ENCODE peak calls at places on chromosomes 5 and 9, in six cellular contexts. U is K562, M is GM23338, F is endothelial cell of umbilical vein, L is HCT116, E is H1. D is an unnamed sample.

GRCh38 chr5:75021229-75021628 is 31.1 kb downstream of the GCNT4 start:
- DNase-seq in U (peak; percentile 4), M (no peak), F (no peak), L (no peak), E (no peak), D (no peak)

GRCh38 chr5:135227064-135228022 is 171.7 kb downstream of the MACROH2A1 start:
- DNase-seq in U (no peak), M (no peak), F (no peak), L (no peak), E (no peak), D (no peak)

GRCh38 chr5:137487600-137487999 is 11.5 kb downstream of the SPOCK1 start:
- DNase-seq in U (no peak), M (no peak), F (peak; percentile 87), L (no peak), E (no peak), D (no peak)

GRCh38 chr9:120873512-120873911 is 3.5 kb downstream of the PHF19 start:
- DNase-seq in U (no peak), M (peak; percentile 97), F (no peak), L (peak; percentile 59), E (peak; percentile 95), D (no peak)

GRCh38 chr9:19229725-19230355 is 653 bp upstream of the DENND4C start:
- DNase-seq in U (peak; percentile 70), M (peak; percentile 87), F (peak; percentile 72), L (peak; percentile 36), E (peak; percentile 21), D (no peak)

GRCh38 chr5:51381801-51382507 is 1.3 kb upstream of the ISL1 start:
- DNase-seq in U (no peak), M (no peak), F (peak; percentile 50), L (no peak), E (no peak), D (no peak)

GRCh38 chr5:135134686-135135381 is 100.8 kb upstream of the PITX1 start:
- DNase-seq in U (no peak), M (no peak), F (no peak), L (no peak), E (no peak), D (no peak)

GRCh38 chr9:127778280-127779135 is at the start of gene SH2D3C:
- DNase-seq in U (peak; percentile 37), M (no peak), F (no peak), L (no peak), E (no peak), D (no peak)

GRCh38 chr9:108117775-108118174 is 628.2 kb upstream of the KLF4 start:
- DNase-seq in U (no peak), M (no peak), F (no peak), L (no peak), E (no peak), D (no peak)

GRCh38 chr9:129148463-129149204 is 29.4 kb downstream of the IER5L start:
- DNase-seq in U (no peak), M (no peak), F (no peak), L (no peak), E (no peak), D (no peak)

GRCh38 chr9:4689687-4690104 is 10.3 kb downstream of the CDC37L1 start:
- DNase-seq in U (no peak), M (no peak), F (no peak), L (no peak), E (no peak), D (no peak)

GRCh38 chr9:120372040-120372439 is 207.9 kb downstream of the CDK5RAP2 start:
- DNase-seq in U (no peak), M (no peak), F (no peak), L (no peak), E (no peak), D (no peak)

GRCh38 chr5:90182726-90183125 is 226.8 kb downstream of the CETN3 start:
- DNase-seq in U (no peak), M (no peak), F (no peak), L (no peak), E (no peak), D (no peak)

GRCh38 chr9:131500939-131501541 is 1.7 kb upstream of the POMT1 start:
- DNase-seq in U (peak; percentile 15), M (no peak), F (peak; percentile 8), L (no peak), E (no peak), D (no peak)

GRCh38 chr9:131502781-131503625 is at the start of gene POMT1:
- DNase-seq in U (peak; percentile 93), M (peak; percentile 92), F (peak; percentile 86), L (peak; percentile 18), E (peak; percentile 54), D (no peak)

GRCh38 chr9:131505012-131505411 is 2.3 kb downstream of the POMT1 start:
- DNase-seq in U (peak; percentile 46), M (no peak), F (no peak), L (no peak), E (no peak), D (no peak)

GRCh38 chr9:131500377-131500776 is 2.3 kb upstream of the POMT1 start:
- DNase-seq in U (no peak), M (no peak), F (no peak), L (no peak), E (no peak), D (no peak)

GRCh38 chr9:131503626-131504465 is 1.1 kb downstream of the POMT1 start:
- DNase-seq in U (peak; percentile 60), M (peak; percentile 65), F (peak; percentile 34), L (no peak), E (peak; percentile 21), D (no peak)
- TF ChIP-seq EZH2 in U (no peak), M (no peak), F (no peak), L (no peak), E (no peak), D (no peak)

GRCh38 chr5:65969539-65970393 is 43.4 kb downstream of the ERBIN start:
- DNase-seq in U (no peak), M (no peak), F (no peak), L (no peak), E (no peak), D (no peak)
- H3K4me3 ChIP-seq in U (no peak overlapping the region), M (no peak overlapping the region), F (no peak overlapping the region), L (no peak overlapping the region), E (no peak overlapping the region), D (peak overlapping the region; percentile 37)

DNA sequence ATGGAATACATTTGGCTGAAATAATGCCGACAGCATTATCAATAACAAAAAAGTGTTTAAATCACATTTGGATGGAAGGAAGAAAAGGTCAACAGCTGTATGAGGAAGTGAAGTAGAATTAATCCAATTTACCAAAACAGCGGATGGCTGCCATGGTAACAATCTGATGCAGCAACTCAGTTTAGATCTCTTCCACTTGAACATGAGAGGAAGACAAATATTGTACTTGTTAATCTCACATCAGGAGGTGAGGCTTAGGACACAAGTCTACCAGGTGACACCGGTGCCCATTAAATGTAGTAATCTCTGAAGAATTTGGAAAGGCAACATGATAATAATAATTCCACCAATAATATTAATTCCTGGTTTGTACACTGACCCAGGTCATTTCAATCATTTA is 2.4 kb downstream of the RASEF start:
- DNase-seq in U (no peak), M (no peak), F (no peak), L (no peak), E (no peak), D (no peak)
- TF ChIP-seq POLR2AphosphoS5 in U (no peak), M (no peak), F (no peak), L (no peak), E (no peak), D (no peak)

DNA sequence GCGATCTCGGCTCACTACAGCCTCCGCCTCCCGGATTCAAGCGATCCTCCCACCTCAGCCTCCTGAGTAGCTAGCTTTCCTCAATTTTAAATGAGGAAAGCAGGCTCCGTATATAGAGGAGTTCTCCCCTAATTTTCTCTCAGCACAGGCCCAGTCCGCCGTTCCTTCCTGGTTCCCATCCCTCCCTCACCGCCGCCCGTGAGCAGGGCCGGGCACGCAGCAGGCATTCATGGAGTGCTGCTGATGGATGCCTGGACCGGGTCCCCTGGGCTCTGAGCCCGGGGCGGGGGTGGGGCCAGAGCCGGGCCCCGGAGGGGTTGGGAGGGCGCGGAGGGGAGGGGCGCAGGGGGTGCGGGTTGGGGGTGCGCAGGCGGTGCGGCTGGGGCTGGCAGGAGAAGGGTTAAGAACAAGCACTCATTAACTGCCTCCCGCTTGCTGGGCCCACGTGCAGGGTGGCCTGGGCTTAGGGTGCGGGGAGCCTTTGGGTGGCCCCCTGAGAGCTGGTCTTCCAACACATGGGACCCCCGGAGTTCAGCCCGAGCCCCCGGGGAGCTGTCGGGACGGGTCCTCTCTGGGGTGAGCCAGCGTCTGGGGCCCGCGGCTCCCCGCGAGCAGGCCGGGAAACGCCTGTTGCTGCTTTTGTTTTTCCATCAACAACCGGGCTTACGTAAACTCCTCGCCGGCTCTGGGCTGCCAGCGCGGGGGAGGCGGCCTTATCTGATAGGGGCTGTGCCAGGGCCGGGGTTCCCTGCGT is 33.7 kb downstream of the LHX2 start:
- DNase-seq in U (peak; percentile 36), M (peak; percentile 71), F (peak; percentile 67), L (no peak), E (no peak), D (no peak)
- TF ChIP-seq EZH2 in U (no peak), M (peak; percentile 18), F (no peak), L (no peak), E (no peak), D (no peak)

GRCh38 chr5:113081091-113081490 is 104.5 kb downstream of the DCP2 start:
- DNase-seq in U (no peak), M (peak; percentile 62), F (no peak), L (no peak), E (no peak), D (no peak)

GRCh38 chr5:113084402-113085083 is 107.9 kb downstream of the DCP2 start:
- DNase-seq in U (peak; percentile 81), M (no peak), F (no peak), L (no peak), E (no peak), D (no peak)

GRCh38 chr5:113082547-113082905 is 105.9 kb downstream of the DCP2 start:
- DNase-seq in U (no peak), M (no peak), F (no peak), L (no peak), E (no peak), D (no peak)

GRCh38 chr5:113085084-113085414 is 108.5 kb downstream of the DCP2 start:
- DNase-seq in U (no peak), M (no peak), F (no peak), L (no peak), E (no peak), D (no peak)

GRCh38 chr5:113081881-113082546 is 105.4 kb downstream of the DCP2 start:
- DNase-seq in U (no peak), M (no peak), F (peak; percentile 94), L (no peak), E (no peak), D (no peak)
- H3K4me3 ChIP-seq in U (no peak overlapping the region), M (no peak overlapping the region), F (no peak overlapping the region), L (no peak overlapping the region), E (no peak overlapping the region), D (no peak overlapping the region)